ENCODE peak calls at places on chromosomes 1 and 21, in four cellular contexts. B is cardiac muscle cell, D is HS-5, P is iPS-NIHi11. J is an unnamed sample.

GRCh38 chr21:27156666-27157065 is 189.8 kb upstream of the ADAMTS5 start:
- DNase-seq in B (no peak), D (no peak), P (no peak), J (no peak)

GRCh38 chr1:7280257-7280656 is 490.8 kb upstream of the VAMP3 start:
- DNase-seq in B (no peak), D (no peak), P (no peak), J (no peak)

GRCh38 chr1:93690921-93691789 is 9.5 kb upstream of the BCAR3 start:
- DNase-seq in B (no peak), D (no peak), P (peak; percentile 37), J (no peak)

GRCh38 chr1:243394610-243395490 is 139.0 kb downstream of the SDCCAG8 start:
- DNase-seq in B (no peak), D (no peak), P (no peak), J (no peak)

GRCh38 chr1:41687007-41687406 is 202.5 kb upstream of the EDN2 start:
- DNase-seq in B (no peak), D (no peak), P (no peak), J (no peak)

GRCh38 chr1:214862421-214862820 is 220.1 kb upstream of the KCNK2 start:
- DNase-seq in B (peak; percentile 4), D (no peak), P (no peak), J (no peak)

GRCh38 chr21:44331650-44332306 is 7.4 kb downstream of the CFAP410 start:
- DNase-seq in B (peak; percentile 20), D (no peak), P (no peak), J (no peak)

GRCh38 chr1:224736619-224737352 is 120.7 kb downstream of the CNIH3 start:
- DNase-seq in B (peak; percentile 69), D (no peak), P (peak; percentile 45), J (peak; percentile 52)

GRCh38 chr1:204858381-204858821 is 12.3 kb upstream of the NFASC start:
- DNase-seq in B (no peak), D (no peak), P (peak; percentile 62), J (peak; percentile 83)

GRCh38 chr1:55214214-55214902 is 806 bp downstream of the USP24 start:
- DNase-seq in B (peak; percentile 32), D (no peak), P (peak; percentile 77), J (peak; percentile 79)

GRCh38 chr1:226678701-226679100 is 60.4 kb downstream of the ITPKB start:
- DNase-seq in B (no peak), D (no peak), P (no peak), J (no peak)

J was measured in retina.